ENCODE peak calls at places on chromosomes 7 and 10, in five cellular contexts. One of them, this sample, is unnamed.
A peak's percentile ranks its signal among the peaks of the same experiment; 100 is the strongest.

GRCh38 chr10:17053513-17053912 is 76.1 kb downstream of the CUBN start:
- DNase-seq in NCI-H1417: no peak
- DNase-seq in fibroblast of pulmonary artery: no peak
- DNase-seq in heart right ventricle: no peak
- DNase-seq in GM12865: no peak
- DNase-seq in this sample: no peak

GRCh38 chr7:112502700-112503099 is 21.9 kb downstream of the LSMEM1 start:
- DNase-seq in GM12865: no peak
- DNase-seq in fibroblast of pulmonary artery: no peak
- DNase-seq in heart right ventricle: no peak
- DNase-seq in NCI-H1417: no peak
- DNase-seq in this sample: no peak

GRCh38 chr10:95814011-95814727 is 58.2 kb downstream of the ENTPD1 start:
- DNase-seq in NCI-H1417: no peak
- DNase-seq in fibroblast of pulmonary artery: peak; percentile 98
- DNase-seq in heart right ventricle: peak; percentile 58
- DNase-seq in GM12865: no peak
- DNase-seq in this sample: peak; percentile 81

GRCh38 chr10:71143170-71143569 is 69.2 kb upstream of the UNC5B start:
- DNase-seq in NCI-H1417: no peak
- DNase-seq in heart right ventricle: peak; percentile 19
- DNase-seq in fibroblast of pulmonary artery: no peak
- DNase-seq in GM12865: no peak
- DNase-seq in this sample: no peak

GRCh38 chr7:17123020-17123419 is 175.4 kb upstream of the AHR start:
- DNase-seq in GM12865: peak; percentile 29
- DNase-seq in NCI-H1417: no peak
- DNase-seq in fibroblast of pulmonary artery: peak; percentile 91
- DNase-seq in heart right ventricle: no peak
- DNase-seq in this sample: peak; percentile 56

GRCh38 chr7:35537067-35538023 is 157.6 kb downstream of the HERPUD2 start:
- DNase-seq in GM12865: peak; percentile 73
- DNase-seq in heart right ventricle: peak; percentile 75
- DNase-seq in NCI-H1417: peak; percentile 86
- DNase-seq in fibroblast of pulmonary artery: peak; percentile 77
- DNase-seq in this sample: peak; percentile 33

GRCh38 chr10:33276282-33276923 is 58.1 kb downstream of the NRP1 start:
- DNase-seq in fibroblast of pulmonary artery: no peak
- DNase-seq in GM12865: no peak
- DNase-seq in heart right ventricle: no peak
- DNase-seq in NCI-H1417: no peak
- DNase-seq in this sample: no peak

GRCh38 chr10:119393019-119393418 is 149.5 kb downstream of the RGS10 start:
- DNase-seq in GM12865: no peak
- DNase-seq in fibroblast of pulmonary artery: no peak
- DNase-seq in NCI-H1417: peak; percentile 65
- DNase-seq in heart right ventricle: no peak
- DNase-seq in this sample: no peak

GRCh38 chr7:121023683-121024507 is 35.4 kb downstream of the CPED1 start:
- DNase-seq in fibroblast of pulmonary artery: no peak
- DNase-seq in GM12865: no peak
- DNase-seq in heart right ventricle: no peak
- DNase-seq in NCI-H1417: peak; percentile 30
- DNase-seq in this sample: no peak

GRCh38 chr7:143305423-143306070 is 10.4 kb upstream of the CLCN1 start:
- DNase-seq in GM12865: peak; percentile 72
- DNase-seq in heart right ventricle: peak; percentile 75
- DNase-seq in fibroblast of pulmonary artery: peak; percentile 69
- DNase-seq in NCI-H1417: peak; percentile 28
- DNase-seq in this sample: no peak

GRCh38 chr7:26863504-26864308 is 684 bp downstream of the SKAP2 start:
- DNase-seq in fibroblast of pulmonary artery: peak; percentile 43
- DNase-seq in NCI-H1417: no peak
- DNase-seq in GM12865: peak; percentile 69
- DNase-seq in heart right ventricle: peak; percentile 7
- DNase-seq in this sample: no peak

GRCh38 chr10:4038000-4038399 is 253.0 kb upstream of the KLF6 start:
- DNase-seq in fibroblast of pulmonary artery: no peak
- DNase-seq in NCI-H1417: no peak
- DNase-seq in heart right ventricle: no peak
- DNase-seq in GM12865: no peak
- DNase-seq in this sample: no peak

GRCh38 chr7:39602351-39602750 is 21.0 kb upstream of the RALA start:
- DNase-seq in heart right ventricle: no peak
- DNase-seq in fibroblast of pulmonary artery: no peak
- DNase-seq in NCI-H1417: no peak
- DNase-seq in GM12865: no peak
- DNase-seq in this sample: no peak

GRCh38 chr10:73956476-73957338 is 41.2 kb upstream of the VCL start:
- DNase-seq in heart right ventricle: no peak
- DNase-seq in GM12865: peak; percentile 70
- DNase-seq in fibroblast of pulmonary artery: peak; percentile 36
- DNase-seq in NCI-H1417: no peak
- DNase-seq in this sample: no peak

GRCh38 chr7:31145339-31145738 is 93.2 kb downstream of the ADCYAP1R1 start:
- DNase-seq in heart right ventricle: no peak
- DNase-seq in GM12865: no peak
- DNase-seq in NCI-H1417: peak; percentile 19
- DNase-seq in fibroblast of pulmonary artery: no peak
- DNase-seq in this sample: no peak

GRCh38 chr10:55263327-55263726 is 462.3 kb upstream of the PCDH15 start:
- DNase-seq in heart right ventricle: no peak
- DNase-seq in GM12865: no peak
- DNase-seq in NCI-H1417: no peak
- DNase-seq in fibroblast of pulmonary artery: no peak
- DNase-seq in this sample: no peak

GRCh38 chr7:116445447-116445846 is 54.1 kb upstream of the CAV2 start:
- DNase-seq in fibroblast of pulmonary artery: no peak
- DNase-seq in heart right ventricle: no peak
- DNase-seq in GM12865: peak; percentile 14
- DNase-seq in NCI-H1417: no peak
- DNase-seq in this sample: no peak

GRCh38 chr7:92835140-92835850 is 1.1 kb downstream of the CDK6 start:
- DNase-seq in fibroblast of pulmonary artery: peak; percentile 82
- DNase-seq in heart right ventricle: peak; percentile 51
- DNase-seq in NCI-H1417: peak; percentile 70
- DNase-seq in GM12865: peak; percentile 79
- DNase-seq in this sample: no peak

GRCh38 chr7:17205850-17206353 is 92.5 kb upstream of the AHR start:
- DNase-seq in heart right ventricle: no peak
- DNase-seq in NCI-H1417: no peak
- DNase-seq in GM12865: no peak
- DNase-seq in fibroblast of pulmonary artery: no peak
- DNase-seq in this sample: no peak

GRCh38 chr10:103598654-103599115 is 105.2 kb downstream of the NEURL1 start:
- DNase-seq in heart right ventricle: peak; percentile 59
- DNase-seq in NCI-H1417: peak; percentile 84
- DNase-seq in fibroblast of pulmonary artery: peak; percentile 84
- DNase-seq in GM12865: peak; percentile 37
- DNase-seq in this sample: peak; percentile 53

GRCh38 chr10:72027498-72027897 is 60.9 kb downstream of the SPOCK2 start:
- DNase-seq in fibroblast of pulmonary artery: peak; percentile 44
- DNase-seq in NCI-H1417: no peak
- DNase-seq in heart right ventricle: no peak
- DNase-seq in GM12865: no peak
- DNase-seq in this sample: no peak

GRCh38 chr10:82969405-82969804 is 1094.4 kb downstream of the NRG3 start:
- DNase-seq in fibroblast of pulmonary artery: peak; percentile 59
- DNase-seq in heart right ventricle: no peak
- DNase-seq in GM12865: peak; percentile 35
- DNase-seq in NCI-H1417: peak; percentile 14
- DNase-seq in this sample: peak; percentile 20

GRCh38 chr7:5773661-5774086 is 7.8 kb downstream of the RNF216 start:
- DNase-seq in NCI-H1417: no peak
- DNase-seq in fibroblast of pulmonary artery: peak; percentile 88
- DNase-seq in heart right ventricle: no peak
- DNase-seq in GM12865: no peak
- DNase-seq in this sample: peak; percentile 93

GRCh38 chr7:42471573-42472174 is 234.7 kb upstream of the GLI3 start:
- DNase-seq in heart right ventricle: no peak
- DNase-seq in fibroblast of pulmonary artery: no peak
- DNase-seq in NCI-H1417: no peak
- DNase-seq in GM12865: no peak
- DNase-seq in this sample: no peak

GRCh38 chr10:94397549-94398370 is 4.6 kb upstream of the TBC1D12 start:
- DNase-seq in fibroblast of pulmonary artery: peak; percentile 47
- DNase-seq in NCI-H1417: no peak
- DNase-seq in heart right ventricle: no peak
- DNase-seq in GM12865: no peak
- DNase-seq in this sample: no peak

GRCh38 chr7:42198974-42199668 is 37.9 kb downstream of the GLI3 start:
- DNase-seq in fibroblast of pulmonary artery: no peak
- DNase-seq in GM12865: no peak
- DNase-seq in heart right ventricle: no peak
- DNase-seq in NCI-H1417: no peak
- DNase-seq in this sample: peak; percentile 33

GRCh38 chr7:100965723-100966541 is 3.4 kb upstream of the MUC12 start:
- DNase-seq in NCI-H1417: no peak
- DNase-seq in fibroblast of pulmonary artery: peak; percentile 52
- DNase-seq in GM12865: peak; percentile 67
- DNase-seq in heart right ventricle: peak; percentile 48
- DNase-seq in this sample: no peak

GRCh38 chr7:157255201-157255606 is 81.6 kb upstream of the DNAJB6 start:
- DNase-seq in heart right ventricle: no peak
- DNase-seq in fibroblast of pulmonary artery: peak; percentile 50
- DNase-seq in GM12865: no peak
- DNase-seq in NCI-H1417: no peak
- DNase-seq in this sample: no peak

GRCh38 chr10:74103560-74104248 is 46.9 kb downstream of the AP3M1 start:
- DNase-seq in fibroblast of pulmonary artery: peak; percentile 54
- DNase-seq in GM12865: peak; percentile 50
- DNase-seq in NCI-H1417: peak; percentile 21
- DNase-seq in heart right ventricle: no peak
- DNase-seq in this sample: peak; percentile 24

GRCh38 chr10:99008106-99008505 is 227.5 kb downstream of the HPSE2 start:
- DNase-seq in NCI-H1417: no peak
- DNase-seq in fibroblast of pulmonary artery: no peak
- DNase-seq in GM12865: no peak
- DNase-seq in heart right ventricle: no peak
- DNase-seq in this sample: no peak

GRCh38 chr10:97131702-97132101 is 54.1 kb downstream of the SLIT1 start:
- DNase-seq in heart right ventricle: no peak
- DNase-seq in fibroblast of pulmonary artery: peak; percentile 7
- DNase-seq in GM12865: no peak
- DNase-seq in NCI-H1417: no peak
- DNase-seq in this sample: peak; percentile 11

GRCh38 chr10:119737827-119738226 is 12.0 kb downstream of the INPP5F start:
- DNase-seq in NCI-H1417: no peak
- DNase-seq in fibroblast of pulmonary artery: peak; percentile 86
- DNase-seq in GM12865: no peak
- DNase-seq in heart right ventricle: no peak
- DNase-seq in this sample: peak; percentile 50